ENCODE peak calls at places on chromosome 18, in five cellular contexts. J is cardiac fibroblast, R is neuronal stem cell, X is left lung, Q is fibroblast of lung. D is an unnamed sample.
A peak's percentile ranks its signal among the peaks of the same experiment; 100 is the strongest.

GRCh38 chr18:50711401-50711800 is 108.4 kb downstream of the MRO start:
- DNase-seq in J (no peak), R (no peak), Q (no peak), X (no peak), D (no peak)

GRCh38 chr18:14747513-14748474 is at the start of gene ANKRD30B:
- DNase-seq in X (no peak), Q (no peak), R (no peak), J (no peak), D (no peak)

GRCh38 chr18:49619792-49620191 is 57.9 kb downstream of the LIPG start:
- DNase-seq in X (no peak), Q (no peak), J (no peak), R (no peak), D (peak; percentile 65)

GRCh38 chr18:36526611-36527010 is 229.1 kb downstream of the FHOD3 start:
- DNase-seq in J (no peak), R (no peak), Q (no peak), X (no peak), D (no peak)

GRCh38 chr18:9787126-9787525 is 79.0 kb downstream of the RAB31 start:
- DNase-seq in X (no peak), Q (no peak), J (no peak), R (no peak), D (no peak)

GRCh38 chr18:27413495-27414401 is 228.6 kb upstream of the CHST9 start:
- DNase-seq in Q (peak; percentile 89), X (no peak), J (peak; percentile 43), R (no peak), D (peak; percentile 83)

GRCh38 chr18:48931680-48932461 is 18.9 kb downstream of the SMAD7 start:
- DNase-seq in X (no peak), Q (no peak), J (no peak), R (no peak), D (no peak)

GRCh38 chr18:79945118-79946042 is 6.1 kb downstream of the SLC66A2 start:
- DNase-seq in R (no peak), J (no peak), Q (no peak), X (peak; percentile 26), D (no peak)

GRCh38 chr18:51614967-51615571 is 417.6 kb upstream of the MEX3C start:
- DNase-seq in R (no peak), X (no peak), Q (peak; percentile 26), J (peak; percentile 27), D (peak; percentile 88)

GRCh38 chr18:21826641-21827302 is 86.2 kb downstream of the MIB1 start:
- DNase-seq in Q (no peak), R (no peak), J (no peak), X (no peak), D (no peak)

GRCh38 chr18:21833619-21834300 is 93.2 kb downstream of the MIB1 start:
- DNase-seq in J (no peak), X (no peak), Q (no peak), R (no peak), D (no peak)

GRCh38 chr18:21831413-21831831 is 90.8 kb downstream of the MIB1 start:
- DNase-seq in X (no peak), Q (no peak), R (no peak), J (peak; percentile 54), D (no peak)

GRCh38 chr18:21834301-21834660 is 93.7 kb downstream of the MIB1 start:
- DNase-seq in Q (no peak), J (no peak), R (no peak), X (no peak), D (no peak)

GRCh38 chr18:21830533-21830932 is 89.9 kb downstream of the MIB1 start:
- DNase-seq in X (no peak), R (no peak), Q (no peak), J (no peak), D (no peak)
- H3K4me3 ChIP-seq in X (no peak overlapping the region), R (no peak overlapping the region), Q (no peak overlapping the region), J (no peak overlapping the region), D (no peak overlapping the region)

DNA sequence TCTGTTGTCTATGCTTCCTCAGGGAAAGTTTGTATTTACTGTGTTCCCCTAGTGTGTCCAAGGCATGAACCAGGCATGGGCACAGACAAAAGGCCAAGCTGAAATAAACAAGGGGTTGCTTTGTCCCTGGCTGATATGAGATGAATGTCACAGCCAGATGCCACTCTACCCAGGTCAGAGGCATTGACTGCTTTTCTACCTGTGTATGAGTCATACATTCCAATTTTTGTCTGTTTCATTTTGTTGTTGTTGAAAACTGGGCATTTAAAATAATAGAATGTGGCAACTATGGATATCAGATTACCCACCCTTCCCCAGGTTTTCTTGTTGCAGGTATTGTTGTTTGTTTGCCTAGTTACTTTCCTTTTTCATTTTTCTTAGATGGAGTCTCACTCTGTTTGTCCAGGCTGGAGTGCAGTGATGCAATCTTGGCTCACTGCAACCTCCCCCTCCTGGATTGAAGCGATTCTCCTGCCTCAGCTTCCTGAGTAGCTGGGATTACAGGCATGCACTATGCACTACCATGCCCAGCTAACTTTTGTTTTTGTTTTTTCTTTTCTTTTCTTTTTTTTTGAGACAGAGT is 70.2 kb downstream of the LRRC30 start:
- DNase-seq in J (no peak), X (no peak), R (no peak), Q (no peak), D (peak; percentile 50)
- H3K4me3 ChIP-seq in J (no peak overlapping the region), X (no peak overlapping the region), R (no peak overlapping the region), Q (no peak overlapping the region), D (no peak overlapping the region)

GRCh38 chr18:12306752-12307151 is 1.3 kb upstream of the TUBB6 start:
- DNase-seq in X (no peak), R (no peak), J (no peak), Q (no peak), D (no peak)
- H3K4me3 ChIP-seq in X (peak overlapping the region; percentile 64), R (peak overlapping the region; percentile 95), J (peak overlapping the region; percentile 51), Q (peak overlapping the region; percentile 53), D (peak overlapping the region; percentile 45)

DNA sequence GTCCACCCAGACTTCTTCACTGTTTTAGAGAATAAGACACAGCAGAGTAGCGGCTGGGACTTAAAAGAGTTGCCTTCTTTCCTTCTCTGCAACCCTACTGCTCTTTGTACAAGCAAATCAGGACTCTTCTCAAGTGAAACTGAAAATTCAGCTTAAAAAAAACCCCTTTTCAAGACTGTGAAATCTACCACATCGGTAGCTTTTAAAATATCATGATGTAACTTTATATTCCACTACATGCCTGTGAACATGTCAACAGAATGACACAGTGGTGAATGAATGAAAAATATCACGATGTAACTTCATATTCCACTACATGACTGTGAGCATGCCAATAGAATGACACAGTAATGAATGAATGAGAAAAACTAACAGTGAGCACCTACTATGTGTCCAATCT is 53.4 kb downstream of the TCF4 start:
- DNase-seq in R (no peak), Q (peak; percentile 43), J (peak; percentile 61), X (no peak), D (peak; percentile 27)
- H3K4me3 ChIP-seq in R (no peak overlapping the region), Q (no peak overlapping the region), J (no peak overlapping the region), X (no peak overlapping the region), D (no peak overlapping the region)

GRCh38 chr18:58221060-58221725 is 177.2 kb downstream of the NEDD4L start:
- DNase-seq in R (no peak), J (peak; percentile 72), Q (peak; percentile 98), X (peak; percentile 58), D (peak; percentile 99)
- H3K4me3 ChIP-seq in R (no peak overlapping the region), J (no peak overlapping the region), Q (no peak overlapping the region), X (peak overlapping the region; percentile 28), D (peak overlapping the region; percentile 72)

DNA sequence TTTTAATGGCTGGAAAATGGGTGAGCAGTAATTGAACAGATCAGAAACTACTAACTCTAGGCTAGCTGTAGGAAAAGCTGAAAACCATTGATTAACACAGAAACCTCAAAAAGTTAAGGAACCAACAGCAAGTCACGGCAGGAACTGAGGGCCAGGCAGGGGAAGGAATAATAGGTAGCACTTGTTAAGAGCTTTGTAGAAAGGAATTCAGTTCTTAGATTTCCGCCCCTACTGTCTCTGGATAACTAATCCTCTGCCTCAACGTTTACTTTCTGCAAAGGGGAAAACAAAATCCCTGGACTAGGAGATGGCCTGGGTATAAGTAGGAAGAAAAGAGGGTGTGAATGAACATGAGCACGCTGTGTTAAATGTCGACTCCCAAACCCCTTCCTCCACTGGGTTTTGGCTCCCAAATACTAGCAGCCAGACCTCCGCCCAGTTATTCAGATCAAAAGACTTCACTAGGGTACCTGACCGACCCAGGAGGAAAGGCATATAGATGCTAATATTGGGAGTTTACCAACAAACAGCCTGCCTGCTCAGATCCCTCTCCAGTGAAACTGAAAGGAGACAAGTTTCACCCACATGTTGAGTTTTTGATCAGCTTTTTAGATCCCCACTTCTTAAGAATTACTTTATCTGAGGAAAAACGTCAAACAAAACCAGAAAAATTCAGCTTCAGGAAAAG is 12.4 kb downstream of the SMAD2 start:
- DNase-seq in Q (no peak), J (no peak), X (no peak), R (no peak), D (no peak)
- H3K4me3 ChIP-seq in Q (no peak overlapping the region), J (no peak overlapping the region), X (no peak overlapping the region), R (no peak overlapping the region), D (no peak overlapping the region)

GRCh38 chr18:74609535-74609934 is 11.9 kb downstream of the ZNF407 start:
- DNase-seq in J (peak; percentile 80), Q (peak; percentile 71), R (no peak), X (no peak), D (peak; percentile 48)

GRCh38 chr18:74610216-74610615 is 12.5 kb downstream of the ZNF407 start:
- DNase-seq in R (no peak), Q (no peak), J (no peak), X (no peak), D (no peak)

GRCh38 chr18:74608681-74609080 is 11.0 kb downstream of the ZNF407 start:
- DNase-seq in Q (no peak), R (no peak), X (no peak), J (no peak), D (no peak)

GRCh38 chr18:74604366-74604765 is 6.7 kb downstream of the ZNF407 start:
- DNase-seq in Q (no peak), R (no peak), X (no peak), J (no peak), D (no peak)

GRCh38 chr18:74604774-74605173 is 7.1 kb downstream of the ZNF407 start:
- DNase-seq in J (peak; percentile 23), R (no peak), Q (peak; percentile 69), X (no peak), D (no peak)
- H3K4me3 ChIP-seq in J (no peak overlapping the region), R (no peak overlapping the region), Q (no peak overlapping the region), X (no peak overlapping the region), D (no peak overlapping the region)

GRCh38 chr18:32297851-32298250 is 108.0 kb downstream of the MEP1B start:
- DNase-seq in J (no peak), X (no peak), Q (no peak), R (no peak), D (no peak)

GRCh38 chr18:32301361-32301760 is 111.5 kb downstream of the MEP1B start:
- DNase-seq in X (no peak), Q (no peak), R (no peak), J (no peak), D (no peak)

GRCh38 chr18:32298289-32298688 is 108.5 kb downstream of the MEP1B start:
- DNase-seq in J (no peak), R (no peak), X (no peak), Q (peak; percentile 36), D (no peak)

GRCh38 chr18:32300914-32301313 is 111.1 kb downstream of the MEP1B start:
- DNase-seq in R (no peak), Q (peak; percentile 26), X (no peak), J (peak; percentile 84), D (no peak)

DNA sequence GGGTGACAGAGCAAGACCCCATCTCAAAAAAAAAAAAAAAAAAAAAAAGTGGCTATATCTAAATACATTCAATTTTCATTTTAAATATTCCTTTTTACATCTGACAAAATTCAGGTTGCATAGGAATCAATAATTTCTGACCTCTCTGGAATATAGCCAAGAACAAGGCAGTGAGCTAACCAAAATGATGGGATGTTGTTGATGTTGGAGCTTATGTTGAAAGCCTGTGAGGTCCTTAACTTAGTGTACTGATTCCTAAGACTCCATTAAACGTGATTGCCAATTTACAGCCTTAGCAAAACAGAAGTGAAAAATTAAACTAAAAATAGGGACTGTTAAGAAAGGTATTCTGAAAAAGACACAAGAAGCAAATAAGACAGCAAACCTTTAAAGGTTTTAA is 109.7 kb downstream of the MEP1B start:
- DNase-seq in Q (no peak), J (no peak), R (no peak), X (no peak), D (no peak)
- H3K4me3 ChIP-seq in Q (no peak overlapping the region), J (no peak overlapping the region), R (no peak overlapping the region), X (no peak overlapping the region), D (no peak overlapping the region)